ENCODE peak calls at places on chromosomes 6 and 20, in eight cellular contexts. C is prostate gland, I is vagina, M is HepG2, N is uterus, S is H54, H is spleen, R is ovary. F is an unnamed sample.

GRCh38 chr6:152635949-152636674 is 1.1 kb downstream of the SYNE1 start:
- DNase-seq in N (peak; percentile 66), C (peak; percentile 4), I (no peak), S (no peak), R (peak; percentile 56), H (peak; percentile 85), M (no peak), F (no peak)

GRCh38 chr6:165163519-165163918 is 145.9 kb downstream of the C6orf118 start:
- DNase-seq in C (no peak), I (no peak), H (no peak), S (no peak), N (no peak), M (no peak), R (no peak), F (no peak)

GRCh38 chr6:19214231-19214630 is 622.9 kb upstream of the ID4 start:
- DNase-seq in H (no peak), R (no peak), S (no peak), M (no peak), I (no peak), N (no peak), C (no peak), F (no peak)

GRCh38 chr20:50504231-50504823 is 5.9 kb upstream of the PTPN1 start:
- DNase-seq in C (no peak), M (peak; percentile 37), R (no peak), I (no peak), S (no peak), N (no peak), H (no peak), F (no peak)

GRCh38 chr20:52896348-52896747 is 75.8 kb upstream of the TSHZ2 start:
- DNase-seq in S (no peak), C (no peak), R (no peak), I (no peak), N (no peak), M (no peak), H (no peak), F (no peak)

GRCh38 chr20:38485041-38485440 is 12.4 kb downstream of the RALGAPB start:
- DNase-seq in H (no peak), M (no peak), C (no peak), S (no peak), I (no peak), N (no peak), R (no peak), F (no peak)

GRCh38 chr6:163413345-163414116 is 987 bp upstream of the QKI start:
- DNase-seq in R (peak; percentile 92), S (no peak), M (peak; percentile 88), H (peak; percentile 97), N (peak; percentile 92), I (peak; percentile 92), C (peak; percentile 84), F (peak; percentile 94)

GRCh38 chr6:159646136-159646535 is 46.9 kb downstream of the SOD2 start:
- DNase-seq in R (no peak), H (no peak), I (no peak), N (no peak), M (no peak), S (no peak), C (no peak), F (no peak)

GRCh38 chr6:156976144-156977088 is 199.2 kb downstream of the ARID1B start:
- DNase-seq in C (no peak), N (no peak), H (no peak), S (no peak), M (no peak), R (no peak), I (no peak), F (no peak)

GRCh38 chr6:14422917-14423316 is 305.3 kb downstream of the CD83 start:
- DNase-seq in C (no peak), R (no peak), I (peak; percentile 11), N (no peak), S (no peak), M (no peak), H (no peak), F (no peak)

GRCh38 chr6:84390334-84390733 is 162.9 kb upstream of the CEP162 start:
- DNase-seq in M (no peak), C (no peak), I (no peak), R (no peak), H (no peak), N (no peak), S (no peak), F (no peak)

GRCh38 chr6:143896096-143896880 is 32.0 kb downstream of the ZC2HC1B start:
- DNase-seq in S (no peak), I (no peak), M (no peak), N (no peak), H (no peak), R (no peak), C (peak; percentile 72), F (no peak)

GRCh38 chr6:137787016-137787415 is 80.0 kb upstream of the TNFAIP3 start:
- DNase-seq in M (no peak), H (no peak), I (no peak), C (no peak), N (no peak), S (no peak), R (no peak), F (no peak)

GRCh38 chr6:71886184-71887005 is at the start of gene RIMS1:
- DNase-seq in S (no peak), I (no peak), H (peak; percentile 63), N (no peak), R (no peak), M (no peak), C (no peak), F (no peak)

GRCh38 chr6:15036690-15037245 is 209.1 kb upstream of the JARID2 start:
- DNase-seq in H (no peak), S (no peak), M (peak; percentile 59), C (no peak), I (no peak), N (peak; percentile 14), R (no peak), F (peak; percentile 93)

GRCh38 chr20:44031822-44032582 is 117.3 kb downstream of the TOX2 start:
- DNase-seq in I (no peak), H (no peak), N (no peak), M (no peak), R (no peak), C (no peak), S (no peak), F (no peak)

GRCh38 chr20:31833130-31833930 is 12.1 kb downstream of the FOXS1 start:
- DNase-seq in C (no peak), I (no peak), S (peak; percentile 46), N (peak; percentile 50), R (peak; percentile 51), H (peak; percentile 85), M (peak; percentile 74), F (peak; percentile 73)

GRCh38 chr20:45100563-45101245 is at the start of gene KCNS1:
- DNase-seq in S (no peak), I (no peak), C (no peak), R (no peak), M (peak; percentile 25), H (no peak), N (no peak), F (no peak)

GRCh38 chr6:45556828-45557227 is 179.1 kb upstream of the SUPT3H start:
- DNase-seq in I (peak; percentile 84), H (no peak), R (no peak), S (no peak), N (no peak), M (no peak), C (no peak), F (no peak)

DNA sequence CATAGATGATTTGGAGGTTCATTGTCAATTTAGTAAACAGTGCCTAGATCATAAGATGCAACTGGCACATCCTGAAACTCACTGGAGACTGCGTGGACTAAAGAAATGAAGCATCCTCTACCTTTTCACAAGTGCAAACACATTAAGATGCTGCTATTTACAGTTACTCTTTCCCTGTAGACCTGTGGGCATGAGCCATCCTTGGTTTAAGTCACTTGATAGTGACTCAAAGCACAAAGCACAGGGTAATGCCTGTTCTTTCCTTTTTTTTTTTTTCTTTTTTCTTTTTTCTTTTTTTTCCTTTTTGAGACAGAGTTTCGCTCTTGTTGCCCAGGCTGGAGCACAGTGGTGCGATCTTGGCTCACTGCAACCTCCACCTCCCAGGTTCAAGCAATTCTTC is 10.0 kb upstream of the HLA-DQA1 start:
- DNase-seq in M (no peak), R (no peak), C (no peak), I (no peak), S (no peak), H (no peak), N (no peak), F (no peak)
- TF ChIP-seq POLR2A in M (no peak), R (no peak), C (no peak), I (no peak), S (no peak), H (no peak), N (no peak), F (no peak)

GRCh38 chr6:37354526-37355384 is 972 bp downstream of the RNF8 start:
- DNase-seq in M (no peak), N (peak; percentile 34), I (no peak), R (peak; percentile 52), S (peak; percentile 60), C (peak; percentile 7), H (peak; percentile 80), F (peak; percentile 42)

GRCh38 chr6:37352384-37352783 is 1.4 kb upstream of the RNF8 start:
- DNase-seq in M (no peak), N (no peak), H (no peak), S (no peak), I (no peak), C (no peak), R (no peak), F (no peak)

GRCh38 chr6:37357288-37357687 is 3.5 kb downstream of the RNF8 start:
- DNase-seq in S (no peak), R (no peak), N (no peak), I (no peak), C (no peak), M (no peak), H (no peak), F (no peak)

GRCh38 chr6:37351027-37351426 is 2.8 kb upstream of the RNF8 start:
- DNase-seq in C (no peak), R (no peak), S (no peak), H (no peak), I (no peak), N (no peak), M (no peak), F (no peak)

GRCh38 chr6:37353761-37354525 is at the start of gene RNF8:
- DNase-seq in S (peak; percentile 96), M (peak; percentile 83), H (peak; percentile 97), C (peak; percentile 88), R (peak; percentile 91), N (peak; percentile 91), I (no peak), F (peak; percentile 93)
- TF ChIP-seq POLR2A in S (peak; percentile 86), M (peak; percentile 71), H (no peak), C (peak; percentile 64), R (no peak), N (peak; percentile 28), I (peak; percentile 17), F (peak; percentile 61)

GRCh38 chr6:3258720-3259490 is at the start of gene PSMG4:
- DNase-seq in S (peak; percentile 93), N (peak; percentile 97), I (no peak), R (peak; percentile 97), H (peak; percentile 99), M (peak; percentile 84), C (peak; percentile 93), F (peak; percentile 93)
- TF ChIP-seq POLR2A in S (peak; percentile 65), N (no peak), I (peak; percentile 26), R (peak; percentile 32), H (peak; percentile 45), M (peak; percentile 79), C (peak; percentile 43), F (peak; percentile 60)

DNA sequence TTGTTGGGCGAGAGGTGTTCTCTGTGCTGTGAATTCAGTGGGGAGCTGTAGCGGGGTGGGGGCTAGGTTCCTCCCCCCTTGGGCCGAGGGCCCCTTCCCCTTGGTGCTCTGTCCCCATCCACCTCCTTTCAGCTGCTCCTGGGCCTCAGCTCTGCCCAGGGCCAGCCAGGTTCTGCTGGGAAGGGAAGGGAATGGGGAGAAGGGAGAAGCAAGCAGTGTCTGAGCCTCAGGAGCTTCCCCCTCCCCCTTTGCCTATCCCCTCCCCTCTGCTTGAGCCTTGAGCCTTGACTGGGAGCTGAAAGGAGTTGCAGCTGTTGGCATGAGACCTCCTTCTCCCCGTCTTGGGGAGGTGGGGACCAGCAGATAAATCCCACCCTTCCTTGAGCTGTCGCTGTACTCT is 576 bp upstream of the RRP36 start:
- DNase-seq in R (no peak), S (peak; percentile 47), N (no peak), I (no peak), C (no peak), H (no peak), M (no peak), F (no peak)
- TF ChIP-seq POLR2A in R (no peak), S (no peak), N (no peak), I (no peak), C (no peak), H (no peak), M (no peak), F (no peak)

F was measured in erythroblast.